ENCODE peak calls at places on chromosome 13, in ten cellular contexts. F is GF-D8; L is lung microvascular endothelial cell; Q is neural crest cell; R is T-helper 1 cell; K is GDM1; E is stimulated activated CD4-positive, alpha-beta T cell treated with anti-CD3 and anti-CD28 coated beads, Interleukin-15, amount 100 ng/mL, for 1 hour; W is dermis microvascular lymphatic vessel endothelial cell; U is A549; C is ecto neural progenitor cell. X is an unnamed sample.
A peak's percentile ranks its signal among the peaks of the same experiment; 100 is the strongest.

GRCh38 chr13:97945792-97946419 is 7.6 kb upstream of the IPO5 start:
- DNase-seq in F (no peak), L (no peak), Q (no peak), R (no peak), K (no peak), E (no peak), W (no peak), U (no peak), C (no peak), X (no peak)

GRCh38 chr13:36834299-36834698 is 15.3 kb downstream of the RFXAP start:
- DNase-seq in F (no peak), L (no peak), Q (no peak), R (no peak), K (no peak), E (no peak), W (no peak), U (no peak), C (no peak), X (no peak)

GRCh38 chr13:66994097-66994496 is 236.0 kb downstream of the PCDH9 start:
- DNase-seq in F (no peak), L (peak; percentile 71), Q (peak; percentile 69), R (peak; percentile 6), K (no peak), E (no peak), W (peak; percentile 33), U (peak; percentile 91), C (peak; percentile 86), X (peak; percentile 48)

GRCh38 chr13:107867701-107868661 is 347.4 kb downstream of the LIG4 start:
- DNase-seq in F (no peak), L (peak; percentile 64), Q (peak; percentile 59), R (no peak), K (no peak), E (no peak), W (peak; percentile 20), U (peak; percentile 15), C (peak; percentile 82), X (peak; percentile 38)

GRCh38 chr13:89221557-89222158 is 1550.5 kb downstream of the SLITRK5 start:
- DNase-seq in F (no peak), L (no peak), Q (no peak), R (no peak), K (no peak), E (no peak), W (no peak), U (no peak), C (no peak), X (no peak)

GRCh38 chr13:110568649-110569048 is 7.1 kb upstream of the RAB20 start:
- DNase-seq in F (no peak), L (no peak), Q (no peak), R (no peak), K (no peak), E (no peak), W (no peak), U (no peak), C (no peak), X (no peak)

GRCh38 chr13:107441279-107441678 is 774.1 kb downstream of the LIG4 start:
- DNase-seq in F (no peak), L (no peak), Q (no peak), R (no peak), K (no peak), E (no peak), W (no peak), U (no peak), C (no peak), X (no peak)

GRCh38 chr13:27524981-27525975 is 74.9 kb upstream of the MTIF3 start:
- DNase-seq in F (no peak), L (no peak), Q (no peak), R (no peak), K (no peak), E (no peak), W (no peak), U (no peak), C (no peak), X (no peak)

GRCh38 chr13:25037057-25037813 is 58.7 kb upstream of the PABPC3 start:
- DNase-seq in F (peak; percentile 11), L (peak; percentile 78), Q (peak; percentile 60), R (peak; percentile 50), K (peak; percentile 32), E (no peak), W (peak; percentile 36), U (peak; percentile 67), C (peak; percentile 56), X (peak; percentile 10)

GRCh38 chr13:99969934-99970760 is 1.4 kb downstream of the ZIC5 start:
- DNase-seq in F (no peak), L (peak; percentile 45), Q (no peak), R (peak; percentile 33), K (no peak), E (no peak), W (no peak), U (peak; percentile 83), C (peak; percentile 89), X (no peak)

GRCh38 chr13:23681253-23681652 is 111.0 kb downstream of the TNFRSF19 start:
- DNase-seq in F (no peak), L (no peak), Q (no peak), R (no peak), K (no peak), E (no peak), W (no peak), U (no peak), C (no peak), X (no peak)